ENCODE peak calls at places on chromosome 4, in six cellular contexts. H is nephron progenitor cell, N is left lung, Z is ELF-1, U is lung microvascular endothelial cell, M is transverse colon. B is an unnamed sample.

GRCh38 chr4:84279678-84280077 is 219.4 kb downstream of the NKX6-1 start:
- DNase-seq in Z (no peak), M (no peak), H (no peak), N (no peak), U (no peak), B (no peak)

GRCh38 chr4:141078871-141079270 is 54.4 kb downstream of the RNF150 start:
- DNase-seq in U (no peak), H (no peak), Z (no peak), N (no peak), M (no peak), B (no peak)

GRCh38 chr4:101171747-101172146 is 175.6 kb downstream of the PPP3CA start:
- DNase-seq in Z (no peak), N (no peak), M (no peak), U (no peak), H (no peak), B (no peak)

GRCh38 chr4:77473509-77473908 is 132.1 kb upstream of the CXCL13 start:
- DNase-seq in H (no peak), M (no peak), U (peak), Z (peak), N (no peak), B (no peak)

GRCh38 chr4:101020956-101021355 is 326.4 kb downstream of the PPP3CA start:
- DNase-seq in N (no peak), H (no peak), Z (no peak), U (peak), M (no peak), B (no peak)

GRCh38 chr4:185108669-185109068 is 34.4 kb upstream of the SLC25A4 start:
- DNase-seq in N (no peak), M (no peak), Z (no peak), U (no peak), H (no peak), B (no peak)

GRCh38 chr4:39786838-39787237 is 88.9 kb downstream of the UBE2K start:
- DNase-seq in N (no peak), H (no peak), Z (no peak), M (no peak), U (no peak), B (no peak)

GRCh38 chr4:67234296-67234695 is 311.0 kb downstream of the CENPC start:
- DNase-seq in M (no peak), Z (peak), H (no peak), U (no peak), N (no peak), B (no peak)

GRCh38 chr4:38381788-38382187 is 282.2 kb upstream of the KLF3 start:
- DNase-seq in H (no peak), U (no peak), Z (no peak), M (no peak), N (no peak), B (no peak)

GRCh38 chr4:184250795-184251679 is 33.4 kb upstream of the ENPP6 start:
- DNase-seq in N (no peak), Z (peak), U (peak), H (no peak), M (no peak), B (peak)

GRCh38 chr4:92012899-92013867 is 290.6 kb upstream of the GRID2 start:
- DNase-seq in U (no peak), Z (peak), N (no peak), H (peak), M (peak), B (no peak)

GRCh38 chr4:156972370-156972980 is 876 bp upstream of the PDGFC start:
- DNase-seq in Z (no peak), N (no peak), M (no peak), H (no peak), U (no peak), B (no peak)

GRCh38 chr4:8472689-8473197 is 32.2 kb downstream of the TRMT44 start:
- DNase-seq in M (no peak), H (peak), N (no peak), Z (peak), U (no peak), B (no peak)

GRCh38 chr4:74012130-74012529 is 13.7 kb upstream of the CXCL5 start:
- DNase-seq in M (no peak), H (no peak), U (no peak), Z (no peak), N (no peak), B (no peak)

GRCh38 chr4:498328-498919 is 532 bp downstream of the ZNF721 start:
- DNase-seq in H (no peak), Z (no peak), U (no peak), M (no peak), N (no peak), B (no peak)

GRCh38 chr4:1492636-1493539 is 86.6 kb upstream of the NKX1-1 start:
- DNase-seq in U (no peak), M (no peak), Z (no peak), N (peak), H (no peak), B (no peak)

GRCh38 chr4:47486306-47486705 is 1.2 kb downstream of the ATP10D start:
- DNase-seq in U (peak), Z (no peak), N (no peak), M (no peak), H (no peak), B (no peak)

GRCh38 chr4:77510367-77510766 is 95.3 kb upstream of the CXCL13 start:
- DNase-seq in M (no peak), Z (peak), U (no peak), H (no peak), N (no peak), B (no peak)

GRCh38 chr4:114758066-114758465 is 159.5 kb downstream of the UGT8 start:
- DNase-seq in M (no peak), Z (no peak), H (no peak), U (no peak), N (no peak), B (no peak)

GRCh38 chr4:120318447-120318846 is 251.8 kb upstream of the MAD2L1 start:
- DNase-seq in N (no peak), U (no peak), Z (peak), M (no peak), H (no peak), B (no peak)

GRCh38 chr4:8251110-8251883 is 18.3 kb upstream of the HTRA3 start:
- DNase-seq in N (no peak), H (no peak), M (no peak), U (no peak), Z (no peak), B (no peak)

GRCh38 chr4:87543835-87544461 is 14.8 kb upstream of the SPARCL1 start:
- DNase-seq in H (no peak), U (peak), N (no peak), Z (no peak), M (no peak), B (no peak)

GRCh38 chr4:106496066-106496465 is 127.5 kb upstream of the GIMD1 start:
- DNase-seq in M (no peak), N (no peak), Z (no peak), H (no peak), U (no peak), B (no peak)

GRCh38 chr4:337932-338758 is 531 bp downstream of the ZNF141 start:
- DNase-seq in N (peak), Z (no peak), U (peak), H (peak), M (no peak), B (peak)

GRCh38 chr4:76199664-76200211 is 13.9 kb downstream of the SCARB2 start:
- DNase-seq in H (no peak), Z (no peak), M (peak), U (no peak), N (no peak), B (no peak)

GRCh38 chr4:1872918-1873269 is 1.7 kb downstream of the NSD2 start:
- DNase-seq in U (peak), Z (no peak), H (no peak), M (no peak), N (no peak), B (no peak)

GRCh38 chr4:84877051-84877833 is 89.2 kb downstream of the WDFY3 start:
- DNase-seq in Z (no peak), H (no peak), M (no peak), N (no peak), U (no peak), B (no peak)

GRCh38 chr4:137531121-137531520 is 1.2 kb downstream of the PCDH18 start:
- DNase-seq in H (no peak), U (no peak), N (no peak), M (no peak), Z (no peak), B (no peak)

GRCh38 chr4:119110121-119110520 is 25.5 kb upstream of the MYOZ2 start:
- DNase-seq in M (no peak), N (no peak), Z (no peak), H (no peak), U (no peak), B (no peak)

GRCh38 chr4:77697860-77698599 is 92.4 kb downstream of the CXCL13 start:
- DNase-seq in M (peak), H (peak), U (peak), Z (peak), N (no peak), B (no peak)

GRCh38 chr4:150012851-150013360 is 65.3 kb upstream of the DCLK2 start:
- DNase-seq in Z (no peak), N (no peak), U (no peak), H (no peak), M (no peak), B (no peak)

GRCh38 chr4:150136481-150136880 is 58.2 kb downstream of the DCLK2 start:
- DNase-seq in M (no peak), N (no peak), U (no peak), Z (no peak), H (no peak), B (no peak)

GRCh38 chr4:169963998-169964397 is 62.2 kb downstream of the MFAP3L start:
- DNase-seq in M (no peak), U (peak), H (no peak), N (no peak), Z (no peak), B (no peak)

GRCh38 chr4:87353592-87353991 is 30.9 kb upstream of the HSD17B13 start:
- DNase-seq in N (no peak), M (no peak), Z (peak), U (peak), H (peak), B (no peak)

GRCh38 chr4:122827899-122828601 is 1.4 kb downstream of the FGF2 start:
- DNase-seq in H (no peak), Z (peak), N (no peak), M (peak), U (peak), B (no peak)

GRCh38 chr4:6778435-6778834 is 4.1 kb upstream of the KIAA0232 start:
- DNase-seq in M (no peak), U (no peak), N (no peak), Z (no peak), H (no peak), B (no peak)

GRCh38 chr4:24032371-24032989 is 142.6 kb upstream of the PPARGC1A start:
- DNase-seq in U (peak), Z (peak), M (peak), H (no peak), N (no peak), B (no peak)